ENCODE peak calls at places on chromosome 17, in seven cellular contexts. A is osteocyte, G is HFF-Myc, B is coronary artery, V is stomach, N is progenitor cell of endocrine pancreas, T is GM13977. U is an unnamed sample.

GRCh38 chr17:80124351-80124981 is 22.5 kb downstream of the EIF4A3 start:
- DNase-seq in B (no peak), G (no peak), V (peak), T (peak), N (peak), A (no peak), U (no peak)

GRCh38 chr17:15121426-15121825 is 143.7 kb downstream of the PMP22 start:
- DNase-seq in G (no peak), B (no peak), A (no peak), T (no peak), N (no peak), V (no peak), U (no peak)

GRCh38 chr17:9150407-9151090 is 129.2 kb downstream of the NTN1 start:
- DNase-seq in G (no peak), T (no peak), B (no peak), A (peak), N (no peak), V (peak), U (no peak)

GRCh38 chr17:27294689-27295630 is 1.0 kb downstream of the WSB1 start:
- DNase-seq in T (peak), B (peak), N (no peak), A (no peak), G (peak), V (peak), U (no peak)

GRCh38 chr17:2283302-2283701 is 20.3 kb downstream of the SMG6 start:
- DNase-seq in N (no peak), B (no peak), T (no peak), V (no peak), A (no peak), G (no peak), U (no peak)

GRCh38 chr17:142102-142661 is 4.8 kb downstream of the SCGB1C2 start:
- DNase-seq in V (peak), N (peak), G (no peak), B (no peak), T (no peak), A (peak), U (peak)

GRCh38 chr17:60067871-60068270 is 10.8 kb downstream of the HEATR6 start:
- DNase-seq in A (no peak), V (no peak), N (no peak), G (no peak), T (no peak), B (no peak), U (no peak)

GRCh38 chr17:9473716-9474115 is 101.9 kb downstream of the STX8 start:
- DNase-seq in A (no peak), N (no peak), B (no peak), T (no peak), G (no peak), V (no peak), U (no peak)

GRCh38 chr17:60496051-60496450 is 30.0 kb downstream of the APPBP2 start:
- DNase-seq in B (no peak), A (no peak), G (no peak), V (no peak), T (no peak), N (no peak), U (no peak)

GRCh38 chr17:80260791-80261158 is at the start of gene RNF213:
- DNase-seq in B (no peak), N (peak), A (no peak), V (peak), G (no peak), T (peak), U (no peak)

GRCh38 chr17:7015587-7016020 is 3.2 kb downstream of the RNASEK start:
- DNase-seq in N (no peak), B (no peak), A (no peak), V (no peak), T (no peak), G (no peak), U (no peak)

GRCh38 chr17:13725286-13725990 is 123.7 kb upstream of the HS3ST3A1 start:
- DNase-seq in B (no peak), T (no peak), V (no peak), A (no peak), G (peak), N (no peak), U (no peak)

GRCh38 chr17:74176546-74177001 is 26.9 kb upstream of the RPL38 start:
- DNase-seq in T (peak), G (no peak), A (no peak), B (no peak), N (peak), V (peak), U (no peak)

GRCh38 chr17:80953471-80954315 is 37.9 kb upstream of the CHMP6 start:
- DNase-seq in V (no peak), T (no peak), G (no peak), B (no peak), A (no peak), N (no peak), U (no peak)

GRCh38 chr17:5580367-5580766 is 3.9 kb downstream of the NLRP1 start:
- DNase-seq in V (no peak), T (no peak), G (no peak), N (no peak), B (no peak), A (no peak), U (no peak)

GRCh38 chr17:79619196-79619595 is 8.3 kb upstream of the RBFOX3 start:
- DNase-seq in A (peak), T (no peak), B (no peak), N (no peak), V (no peak), G (no peak), U (peak)

GRCh38 chr17:33452797-33453196 is 159.7 kb upstream of the ASIC2 start:
- DNase-seq in N (no peak), G (no peak), T (no peak), B (no peak), A (no peak), V (no peak), U (no peak)

GRCh38 chr17:66652840-66653507 is 181.9 kb upstream of the CACNG5 start:
- DNase-seq in A (no peak), V (no peak), G (no peak), T (no peak), N (no peak), B (no peak), U (no peak)

GRCh38 chr17:81299846-81300585 is 4.9 kb upstream of the SLC38A10 start:
- DNase-seq in G (no peak), A (no peak), V (no peak), N (no peak), B (no peak), T (no peak), U (no peak)

GRCh38 chr17:9002610-9003354 is 18.5 kb upstream of the NTN1 start:
- DNase-seq in A (no peak), V (no peak), N (peak), T (peak), B (no peak), G (no peak), U (peak)

GRCh38 chr17:53823341-53824050 is 769 bp downstream of the KIF2B start:
- DNase-seq in T (no peak), B (no peak), G (no peak), N (no peak), A (no peak), V (no peak), U (no peak)

GRCh38 chr17:31318298-31319190 is 2.9 kb downstream of the EVI2A start:
- DNase-seq in B (no peak), G (no peak), T (no peak), A (no peak), N (no peak), V (peak), U (no peak)

DNA sequence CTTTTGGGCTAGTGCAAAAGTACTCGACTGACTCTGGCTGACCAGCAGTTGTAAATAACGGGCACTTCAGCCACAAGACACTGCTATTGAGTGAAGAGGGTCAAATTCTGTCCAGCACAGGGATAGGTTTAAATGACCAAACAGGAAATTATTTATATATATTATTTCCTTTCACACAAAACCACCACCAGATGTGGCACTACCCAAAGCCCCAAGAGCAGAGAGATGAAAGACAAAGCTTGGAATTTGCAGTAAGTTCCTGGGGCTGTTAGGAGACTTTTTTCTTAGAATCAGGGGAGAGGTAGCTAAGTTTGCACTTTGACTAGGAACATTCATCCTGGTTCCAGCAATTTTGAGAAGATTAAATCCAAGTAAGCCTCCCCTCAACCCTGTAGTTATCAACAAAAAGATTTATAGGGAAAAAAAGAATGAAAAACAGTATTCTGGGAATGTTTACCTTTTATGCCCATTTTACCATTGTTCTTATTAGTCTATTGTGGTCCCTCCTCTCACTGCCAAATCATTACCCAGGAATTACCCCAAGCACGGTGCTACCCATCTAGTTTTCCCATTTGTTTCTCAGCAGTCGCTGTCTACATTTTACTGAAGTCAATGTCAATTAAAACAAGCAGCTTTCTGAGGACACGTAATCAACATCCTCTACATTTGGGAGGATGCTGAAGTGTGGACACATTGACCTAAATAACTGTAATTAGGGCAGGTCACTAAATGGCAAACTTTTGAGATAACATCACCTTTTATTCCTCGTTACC is 43.5 kb downstream of the GRB7 start:
- DNase-seq in A (no peak), V (no peak), G (no peak), N (no peak), T (no peak), B (no peak), U (no peak)
- TF ChIP-seq CTCF in A (no peak), V (no peak), G (no peak), N (no peak), T (no peak), B (no peak), U (no peak)

GRCh38 chr17:82377924-82378740 is 6.6 kb downstream of the UTS2R start:
- DNase-seq in V (no peak), A (no peak), G (no peak), N (no peak), T (no peak), B (no peak), U (no peak)
- TF ChIP-seq CTCF in V (no peak), A (no peak), G (no peak), N (no peak), T (no peak), B (no peak), U (no peak)

DNA sequence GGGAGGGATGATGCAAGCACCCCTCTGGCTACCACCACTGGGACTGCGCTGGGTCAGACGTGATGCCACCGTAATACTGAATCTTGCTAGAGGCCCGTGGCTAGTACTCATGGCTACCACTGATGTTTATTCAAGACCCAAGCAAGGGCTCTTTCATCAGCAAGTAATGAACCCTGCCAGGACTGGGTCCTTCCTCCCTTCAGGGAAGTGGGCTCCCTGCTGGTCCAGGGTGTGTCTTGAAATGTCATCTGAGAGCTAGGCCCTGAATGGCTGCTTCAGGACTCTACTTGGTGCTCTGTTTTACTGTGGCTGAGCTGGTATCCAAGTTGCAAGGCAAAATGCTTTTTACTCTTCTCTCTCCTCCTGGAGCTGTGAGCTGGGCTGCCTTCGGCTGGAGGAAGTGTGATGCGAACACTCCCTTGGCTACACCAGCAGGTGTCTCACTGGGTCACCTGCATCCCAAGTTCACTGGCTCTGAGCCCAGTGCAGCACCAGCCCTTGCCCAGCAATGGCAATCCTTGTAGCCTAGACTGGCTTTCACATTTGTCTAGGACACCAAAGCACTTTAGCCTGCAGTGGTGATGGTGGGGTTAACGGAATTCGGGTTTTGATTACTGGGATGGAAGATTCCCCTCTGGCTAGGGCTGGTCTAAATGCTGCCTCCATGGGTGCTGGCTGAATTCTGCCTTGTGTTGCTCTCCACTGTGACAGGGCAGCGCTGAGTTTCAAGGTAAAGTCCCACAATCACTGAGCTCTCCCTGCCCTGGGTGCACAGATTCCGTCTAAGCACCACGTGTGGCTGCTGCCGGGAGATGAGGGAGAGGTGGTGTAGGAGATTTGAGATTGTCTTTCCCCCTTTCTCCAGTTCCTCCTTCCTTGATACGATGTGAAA is 98.6 kb downstream of the USP22 start:
- DNase-seq in T (peak), V (peak), A (no peak), N (peak), G (no peak), B (no peak), U (no peak)
- TF ChIP-seq CTCF in T (peak), V (no peak), A (peak), N (peak), G (peak), B (no peak), U (peak)

GRCh38 chr17:47078801-47079200 is 99.7 kb upstream of the RPRML start:
- DNase-seq in G (no peak), B (no peak), A (no peak), V (no peak), N (no peak), T (no peak), U (no peak)

GRCh38 chr17:47072881-47073280 is 93.8 kb upstream of the RPRML start:
- DNase-seq in A (no peak), N (no peak), G (peak), V (no peak), B (no peak), T (no peak), U (no peak)

GRCh38 chr17:47076171-47076570 is 97.1 kb upstream of the RPRML start:
- DNase-seq in T (no peak), V (no peak), G (no peak), N (no peak), A (no peak), B (no peak), U (no peak)

GRCh38 chr17:47077576-47077975 is 98.5 kb upstream of the RPRML start:
- DNase-seq in N (no peak), V (no peak), A (no peak), B (no peak), G (no peak), T (no peak), U (no peak)
- TF ChIP-seq CTCF in N (no peak), V (no peak), A (no peak), B (no peak), G (no peak), T (no peak), U (no peak)

GRCh38 chr17:44997733-44998520 is 29.8 kb upstream of the C1QL1 start:
- DNase-seq in N (no peak), G (no peak), A (no peak), V (no peak), B (no peak), T (no peak), U (no peak)
- TF ChIP-seq CTCF in N (no peak), G (no peak), A (no peak), V (no peak), B (no peak), T (no peak), U (no peak)

GRCh38 chr17:72433797-72434196 is 313.0 kb downstream of the SOX9 start:
- DNase-seq in A (no peak), G (no peak), N (no peak), V (no peak), B (no peak), T (no peak), U (no peak)

GRCh38 chr17:72429066-72429638 is 308.3 kb downstream of the SOX9 start:
- DNase-seq in G (no peak), T (no peak), A (no peak), N (no peak), B (no peak), V (no peak), U (no peak)

GRCh38 chr17:72432143-72432604 is 311.4 kb downstream of the SOX9 start:
- DNase-seq in N (no peak), T (no peak), B (no peak), A (no peak), V (no peak), G (no peak), U (no peak)

GRCh38 chr17:72432881-72433280 is 312.1 kb downstream of the SOX9 start:
- DNase-seq in V (no peak), G (no peak), N (no peak), A (no peak), B (no peak), T (no peak), U (no peak)

DNA sequence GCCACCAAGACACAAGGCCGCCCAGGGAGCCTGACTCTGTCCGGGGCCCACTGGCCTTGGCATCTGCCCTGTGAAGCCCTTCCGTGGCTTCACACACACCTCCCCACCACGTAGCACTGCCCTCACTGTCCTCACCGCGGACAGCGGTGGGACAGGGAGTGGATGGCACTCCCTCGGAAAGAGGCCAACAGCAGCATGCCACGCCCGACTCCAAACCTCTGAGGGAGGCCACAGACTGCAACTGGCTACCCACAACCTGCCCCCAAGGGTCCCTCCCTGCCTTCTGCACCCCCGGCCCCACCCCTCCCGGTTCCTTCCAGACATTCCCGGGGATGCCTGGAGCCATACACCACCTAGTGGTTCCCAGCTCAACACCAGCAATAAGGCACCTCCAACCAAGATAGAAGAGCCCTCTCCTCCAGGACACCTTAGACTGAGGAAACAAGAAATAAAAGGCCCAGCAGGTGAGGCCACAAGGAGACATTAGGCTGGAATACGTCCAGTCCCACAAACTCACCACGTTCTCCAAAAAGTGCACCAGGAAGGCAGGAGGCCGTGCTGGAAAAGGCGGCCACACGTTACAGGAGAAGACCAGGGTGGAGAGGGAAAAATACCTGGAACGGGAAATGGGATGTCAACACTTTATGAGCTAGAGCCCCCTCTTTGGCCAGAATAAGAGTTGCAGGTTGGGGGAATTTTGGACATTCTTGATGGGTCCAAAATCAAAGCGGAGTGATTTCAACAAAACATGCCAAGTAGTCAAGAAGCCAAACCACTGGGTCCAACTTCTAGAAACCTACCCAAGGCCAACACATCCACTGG is 310.0 kb downstream of the SOX9 start:
- DNase-seq in A (no peak), T (no peak), G (no peak), B (no peak), N (no peak), V (no peak), U (no peak)
- TF ChIP-seq CTCF in A (peak), T (peak), G (no peak), B (no peak), N (peak), V (no peak), U (no peak)

GRCh38 chr17:82820278-82821251 is 19.3 kb downstream of the ZNF750 start:
- DNase-seq in V (no peak), T (no peak), B (no peak), G (no peak), N (no peak), A (no peak), U (no peak)

GRCh38 chr17:82825540-82826124 is 14.2 kb downstream of the ZNF750 start:
- DNase-seq in B (no peak), G (no peak), N (no peak), T (no peak), V (no peak), A (no peak), U (no peak)

GRCh38 chr17:82822281-82822680 is 17.5 kb downstream of the ZNF750 start:
- DNase-seq in V (no peak), T (no peak), B (no peak), G (no peak), N (no peak), A (no peak), U (no peak)

GRCh38 chr17:82821554-82821953 is 18.3 kb downstream of the ZNF750 start:
- DNase-seq in B (no peak), V (no peak), A (no peak), N (no peak), T (no peak), G (no peak), U (no peak)

DNA sequence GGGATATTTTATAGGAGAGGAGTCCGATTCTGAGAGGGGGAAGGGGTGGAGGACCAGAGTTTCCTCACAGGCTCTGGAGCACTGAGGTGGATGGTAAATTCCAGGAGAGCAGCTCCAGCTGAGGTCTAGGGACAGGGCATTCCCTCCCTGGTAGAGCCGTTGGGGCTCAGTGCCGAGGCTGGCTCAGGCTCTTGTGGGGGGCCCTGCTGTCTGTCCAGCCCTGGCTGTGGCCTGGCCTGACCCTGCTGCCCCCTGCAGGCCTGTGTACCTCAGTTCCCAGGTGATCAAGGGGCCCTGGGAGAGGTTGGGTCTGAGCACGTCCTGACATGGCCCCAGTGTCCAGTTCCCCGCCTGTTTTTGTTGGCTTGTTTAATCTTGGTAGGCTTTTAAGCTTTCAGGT is 16.8 kb downstream of the ZNF750 start:
- DNase-seq in G (no peak), N (no peak), T (peak), A (no peak), V (no peak), B (no peak), U (no peak)
- TF ChIP-seq CTCF in G (peak), N (peak), T (peak), A (no peak), V (no peak), B (no peak), U (peak)

DNA sequence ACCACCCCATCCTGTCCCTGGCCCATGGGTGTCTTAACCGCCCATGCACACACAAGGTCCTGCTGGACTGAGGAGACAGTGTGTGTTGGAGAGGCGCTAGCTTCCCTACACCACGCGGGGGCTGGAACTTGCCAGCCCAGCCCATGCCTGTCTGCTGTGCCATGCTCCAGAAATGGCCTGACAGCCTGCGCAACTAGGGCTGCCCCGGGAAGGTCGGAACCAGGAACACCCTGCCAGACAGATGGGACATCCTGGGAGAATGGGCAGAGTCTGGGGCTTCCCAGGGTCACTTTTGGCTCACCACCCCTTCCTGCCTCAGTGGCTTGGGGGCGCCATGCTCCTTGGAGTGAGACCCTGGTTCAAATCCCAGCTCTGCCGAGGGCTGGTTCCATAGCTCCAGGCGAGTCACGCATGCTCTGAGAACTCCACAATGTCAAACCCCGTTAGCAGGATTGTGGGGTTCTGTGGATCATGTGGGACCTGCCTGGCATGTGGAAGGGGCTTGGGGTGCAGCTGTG is 36.2 kb downstream of the SREBF1 start:
- DNase-seq in A (no peak), V (no peak), G (no peak), T (no peak), B (no peak), N (no peak), U (no peak)
- TF ChIP-seq CTCF in A (no peak), V (no peak), G (no peak), T (no peak), B (no peak), N (no peak), U (no peak)